ENCODE peak calls at places on chromosomes 4 and X, in seven cellular contexts. C is activated CD4-positive, alpha-beta T cell treated with anti-CD3 and anti-CD28 coated beads, Interleukin-2, amount 10 ng/mL, durations not matched to agents 7 days and 5 days; P is AG09309; E is activated CD8-positive, alpha-beta memory T cell treated with anti-CD3 and anti-CD28 coated beads for 24 hours; M is vagina; A is hippocampal formation; S is central memory CD4-positive, alpha-beta T cell. Y is an unnamed sample.

GRCh38 chr4:6695660-6696581 is 2.2 kb downstream of the S100P start:
- DNase-seq in C (peak), P (no peak), E (peak), M (no peak), A (no peak), S (peak), Y (no peak)

GRCh38 chrX:154372612-154373022 is 1.8 kb downstream of the FLNA start:
- DNase-seq in C (peak), P (no peak), E (no peak), M (no peak), A (no peak), S (no peak), Y (no peak)

GRCh38 chr4:125762537-125762936 is 447.8 kb downstream of the FAT4 start:
- DNase-seq in C (no peak), P (no peak), E (no peak), M (no peak), A (no peak), S (no peak), Y (no peak)

GRCh38 chrX:40496728-40497127 is 84.0 kb upstream of the ATP6AP2 start:
- DNase-seq in C (no peak), P (peak), E (no peak), M (no peak), A (no peak), S (no peak), Y (no peak)

GRCh38 chr4:159163522-159163921 is 60.6 kb downstream of the RAPGEF2 start:
- DNase-seq in C (no peak), P (no peak), E (no peak), M (no peak), A (no peak), S (no peak), Y (no peak)

GRCh38 chr4:157143365-157143764 is 67.4 kb downstream of the GLRB start:
- DNase-seq in C (no peak), P (no peak), E (no peak), M (no peak), A (no peak), S (no peak), Y (no peak)

GRCh38 chrX:131741103-131741581 is 197.3 kb downstream of the OR13H1 start:
- DNase-seq in C (no peak), P (no peak), E (peak), M (no peak), A (peak), S (peak), Y (no peak)

GRCh38 chr4:97239699-97239997 is 903.6 kb downstream of the STPG2 start:
- DNase-seq in C (no peak), P (no peak), E (no peak), M (no peak), A (no peak), S (no peak), Y (no peak)

GRCh38 chrX:32408389-32408788 is 803.0 kb downstream of the DMD start:
- DNase-seq in C (peak), P (no peak), E (no peak), M (no peak), A (no peak), S (peak), Y (no peak)

Y was measured in germinal center.